ENCODE peak calls at places on chromosome 1, in five cellular contexts. F is brain microvascular endothelial cell, I is left lung, M is heart left ventricle, J is right atrium auricular region. U is an unnamed sample.

GRCh38 chr1:71950579-71950978 is 331.8 kb downstream of the NEGR1 start:
- DNase-seq in F (no peak), I (no peak), M (no peak), J (no peak), U (no peak)

GRCh38 chr1:180190091-180190490 is 35.4 kb downstream of the QSOX1 start:
- DNase-seq in F (no peak), I (no peak), M (no peak), J (no peak), U (no peak)

GRCh38 chr1:234603221-234604204 is 6.5 kb downstream of the IRF2BP2 start:
- DNase-seq in F (no peak), I (no peak), M (no peak), J (no peak), U (no peak)

GRCh38 chr1:87977145-87977544 is 648.5 kb downstream of the LMO4 start:
- DNase-seq in F (no peak), I (no peak), M (no peak), J (no peak), U (no peak)

GRCh38 chr1:43314233-43314632 is 13.5 kb downstream of the TIE1 start:
- DNase-seq in F (no peak), I (peak; percentile 13), M (no peak), J (no peak), U (no peak)

GRCh38 chr1:242468749-242469148 is 55.7 kb downstream of the PLD5 start:
- DNase-seq in F (no peak), I (no peak), M (no peak), J (no peak), U (no peak)

GRCh38 chr1:174742805-174743653 is 256.7 kb upstream of the CACYBP start:
- DNase-seq in F (peak; percentile 57), I (no peak), M (no peak), J (no peak), U (no peak)

GRCh38 chr1:39877980-39878956 is 5.0 kb downstream of the TRIT1 start:
- DNase-seq in F (no peak), I (no peak), M (no peak), J (no peak), U (no peak)

GRCh38 chr1:161732319-161732718 is 11.0 kb downstream of the FCRLB start:
- DNase-seq in F (no peak), I (no peak), M (no peak), J (no peak), U (no peak)

GRCh38 chr1:205925730-205926129 is 17.5 kb downstream of the SLC26A9 start:
- DNase-seq in F (peak; percentile 93), I (no peak), M (no peak), J (no peak), U (no peak)

GRCh38 chr1:240860023-240860422 is 248.1 kb upstream of the GREM2 start:
- DNase-seq in F (no peak), I (no peak), M (no peak), J (no peak), U (no peak)

GRCh38 chr1:9573723-9574122 is 15.0 kb upstream of the TMEM201 start:
- DNase-seq in F (no peak), I (no peak), M (no peak), J (no peak), U (no peak)

GRCh38 chr1:115029526-115029925 is at the start of gene TSHB:
- DNase-seq in F (no peak), I (no peak), M (no peak), J (no peak), U (no peak)

GRCh38 chr1:235090406-235091069 is 38.1 kb downstream of the TOMM20 start:
- DNase-seq in F (no peak), I (no peak), M (no peak), J (no peak), U (no peak)

GRCh38 chr1:12083766-12084165 is 20.7 kb downstream of the TNFRSF8 start:
- DNase-seq in F (no peak), I (no peak), M (no peak), J (no peak), U (no peak)

GRCh38 chr1:84757301-84757700 is 67.0 kb upstream of the SSX2IP start:
- DNase-seq in F (no peak), I (no peak), M (no peak), J (no peak), U (no peak)

GRCh38 chr1:24525606-24526005 is 23.0 kb downstream of the RCAN3 start:
- DNase-seq in F (no peak), I (no peak), M (no peak), J (no peak), U (no peak)

GRCh38 chr1:164602480-164603093 is 43.6 kb downstream of the PBX1 start:
- DNase-seq in F (peak; percentile 32), I (peak; percentile 66), M (peak; percentile 67), J (no peak), U (no peak)

GRCh38 chr1:180614746-180615145 is 17.1 kb upstream of the XPR1 start:
- DNase-seq in F (no peak), I (no peak), M (no peak), J (no peak), U (no peak)

GRCh38 chr1:16968372-16968771 is 12.0 kb downstream of the MFAP2 start:
- DNase-seq in F (no peak), I (no peak), M (no peak), J (no peak), U (no peak)

GRCh38 chr1:145898756-145899155 is 11.1 kb downstream of the ITGA10 start:
- DNase-seq in F (no peak), I (no peak), M (no peak), J (no peak), U (no peak)

GRCh38 chr1:145895471-145895870 is 9.8 kb upstream of the ANKRD35 start:
- DNase-seq in F (no peak), I (no peak), M (no peak), J (no peak), U (no peak)

GRCh38 chr1:145893306-145894055 is 7.8 kb upstream of the ANKRD35 start:
- DNase-seq in F (no peak), I (no peak), M (no peak), J (no peak), U (no peak)

GRCh38 chr1:145901312-145902021 is 8.4 kb downstream of the ITGA10 start:
- DNase-seq in F (no peak), I (no peak), M (no peak), J (no peak), U (no peak)

GRCh38 chr1:145897969-145898368 is 11.9 kb downstream of the ITGA10 start:
- DNase-seq in F (no peak), I (no peak), M (no peak), J (no peak), U (no peak)
- H3K36me3 ChIP-seq in F (peaks cover 6% of the 10 kb centered on the region), I (no peaks in the 10 kb centered on the region), M (no peaks in the 10 kb centered on the region), J (no peaks in the 10 kb centered on the region), U (no peaks in the 10 kb centered on the region)

GRCh38 chr1:3858231-3858981 is 1.1 kb downstream of the DFFB start:
- DNase-seq in F (peak; percentile 13), I (peak; percentile 41), M (no peak), J (no peak), U (peak; percentile 32)
- H3K4me3 ChIP-seq in F (peak overlapping the region; percentile 96), I (peak overlapping the region; percentile 95), M (peak overlapping the region; percentile 83), J (peak overlapping the region; percentile 96), U (peak overlapping the region; percentile 98)

GRCh38 chr1:21244986-21245687 is 45.1 kb downstream of the ECE1 start:
- DNase-seq in F (no peak), I (no peak), M (no peak), J (no peak), U (no peak)

GRCh38 chr1:21240706-21241105 is 49.6 kb downstream of the ECE1 start:
- DNase-seq in F (no peak), I (no peak), M (no peak), J (no peak), U (no peak)

GRCh38 chr1:21241761-21242581 is 48.3 kb downstream of the ECE1 start:
- DNase-seq in F (no peak), I (no peak), M (no peak), J (no peak), U (no peak)

GRCh38 chr1:21244154-21244553 is 46.1 kb downstream of the ECE1 start:
- DNase-seq in F (no peak), I (no peak), M (no peak), J (no peak), U (no peak)

GRCh38 chr1:21242846-21243245 is 47.4 kb downstream of the ECE1 start:
- DNase-seq in F (no peak), I (no peak), M (no peak), J (no peak), U (no peak)
- H3K36me3 ChIP-seq in F (peaks cover 51% of the 10 kb centered on the region), I (no peaks in the 10 kb centered on the region), M (peaks cover 14% of the 10 kb centered on the region), J (peaks cover 91% of the 10 kb centered on the region), U (peaks cover 40% of the 10 kb centered on the region)

GRCh38 chr1:27556781-27557595 is 47.0 kb downstream of the AHDC1 start:
- DNase-seq in F (peak; percentile 91), I (peak; percentile 96), M (peak; percentile 96), J (peak; percentile 96), U (peak; percentile 74)
- H3K4me3 ChIP-seq in F (peak overlapping the region; percentile 30), I (peak overlapping the region; percentile 31), M (no peak overlapping the region), J (peak overlapping the region; percentile 24), U (no peak overlapping the region)